ENCODE peak calls at places on chromosomes 6 and 20, in nine cellular contexts. O is psoas muscle, F is HFF-Myc, G is thoracic aorta, D is epithelial cell of esophagus, B is OCI-LY7, J is fibroblast of lung, Y is left ventricle myocardium inferior, T is endodermal cell. C is an unnamed sample.

GRCh38 chr20:47677314-47678129 is 107.8 kb downstream of the SULF2 start:
- DNase-seq in F (no peak), T (peak), O (no peak), D (peak), Y (peak), J (peak), B (peak), G (no peak), C (peak)

GRCh38 chr20:58475466-58475865 is 39.7 kb downstream of the APCDD1L start:
- DNase-seq in D (no peak), Y (no peak), F (no peak), B (no peak), G (no peak), J (no peak), O (no peak), T (peak), C (no peak)

GRCh38 chr6:38067263-38067980 is 247.9 kb downstream of the ZFAND3 start:
- DNase-seq in J (no peak), B (no peak), T (no peak), G (no peak), D (no peak), O (no peak), F (no peak), Y (no peak), C (no peak)

GRCh38 chr20:51495921-51496545 is 46.5 kb downstream of the NFATC2 start:
- DNase-seq in O (no peak), D (no peak), J (no peak), T (no peak), F (no peak), G (no peak), B (no peak), Y (no peak), C (no peak)

GRCh38 chr20:33653218-33653899 is 8.8 kb upstream of the C20orf144 start:
- DNase-seq in T (peak), Y (peak), B (peak), F (no peak), G (no peak), O (no peak), D (peak), J (peak), C (no peak)

GRCh38 chr6:150417899-150418824 is 49.4 kb downstream of the IYD start:
- DNase-seq in B (peak), G (no peak), F (peak), D (peak), O (no peak), J (peak), T (no peak), Y (no peak), C (peak)

GRCh38 chr6:63347599-63347998 is 27.8 kb upstream of the LGSN start:
- DNase-seq in B (no peak), F (peak), D (peak), O (no peak), Y (no peak), J (peak), T (no peak), G (no peak), C (no peak)

GRCh38 chr6:157554747-157555146 is 173.8 kb downstream of the ZDHHC14 start:
- DNase-seq in D (no peak), J (no peak), T (no peak), G (no peak), O (no peak), F (no peak), B (no peak), Y (no peak), C (no peak)

GRCh38 chr20:62603021-62603906 is 39.0 kb upstream of the SLCO4A1 start:
- DNase-seq in Y (peak), T (no peak), O (peak), D (peak), J (peak), F (no peak), B (peak), G (no peak), C (peak)

GRCh38 chr6:10658910-10659696 is 35.3 kb downstream of the C6orf52 start:
- DNase-seq in O (no peak), D (no peak), F (no peak), G (no peak), Y (no peak), T (no peak), J (no peak), B (no peak), C (no peak)

GRCh38 chr6:46440133-46440532 is 51.1 kb downstream of the RCAN2 start:
- DNase-seq in B (no peak), O (no peak), T (no peak), D (no peak), G (no peak), J (peak), F (no peak), Y (no peak), C (no peak)

GRCh38 chr6:133057352-133057751 is 183.8 kb upstream of the EYA4 start:
- DNase-seq in G (no peak), O (no peak), T (no peak), Y (no peak), D (no peak), B (no peak), F (no peak), J (no peak), C (no peak)

GRCh38 chr20:4060856-4061440 is 45.6 kb upstream of the RNF24 start:
- DNase-seq in O (no peak), J (no peak), F (no peak), D (no peak), B (no peak), T (no peak), G (no peak), Y (no peak), C (no peak)

GRCh38 chr20:52190437-52191131 is 995 bp downstream of the ZFP64 start:
- DNase-seq in G (no peak), T (peak), D (peak), Y (peak), B (peak), O (no peak), F (no peak), J (peak), C (peak)

GRCh38 chr20:57102160-57102559 is 164.3 kb downstream of the BMP7 start:
- DNase-seq in J (no peak), G (no peak), D (no peak), Y (no peak), B (no peak), F (no peak), T (no peak), O (no peak), C (no peak)
- H3K4me3 ChIP-seq in J (no peak), G (no peak), D (no peak), Y (no peak), B (no peak), F (no peak), T (no peak), O (no peak), C (no peak)

DNA sequence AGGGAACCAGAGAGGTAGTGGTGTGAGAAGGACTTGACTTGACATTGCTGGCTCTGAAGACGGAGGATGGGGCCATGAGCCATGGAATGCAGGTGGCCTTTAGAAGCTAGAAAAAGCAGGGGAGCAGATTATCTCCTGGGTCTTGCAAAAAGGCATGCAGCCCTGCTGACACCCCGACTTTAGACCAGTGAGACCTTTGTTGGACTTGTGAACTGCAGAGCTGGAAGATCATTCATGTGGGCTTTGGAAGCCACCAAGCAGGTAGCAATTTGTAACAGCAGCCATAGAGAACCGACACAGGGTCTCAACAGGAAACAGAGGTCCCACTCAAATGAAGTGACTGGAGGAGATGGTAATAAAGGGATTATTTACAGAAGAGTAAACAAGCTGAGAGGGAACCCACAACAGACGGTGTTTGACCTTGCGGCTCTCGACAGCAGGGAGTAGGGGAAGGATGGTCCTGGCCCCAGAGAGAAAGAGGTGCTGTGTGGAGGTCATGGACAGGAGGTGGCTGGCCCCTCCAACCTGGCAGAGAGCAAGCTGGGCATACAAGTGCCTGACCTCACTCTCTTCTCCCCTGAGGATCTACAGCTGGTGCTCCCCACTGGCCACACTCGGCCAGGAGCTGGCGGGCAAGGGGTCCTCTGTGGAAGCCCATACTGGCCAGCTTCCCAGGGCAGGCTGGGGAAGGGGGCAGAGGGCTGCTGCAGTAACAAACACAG is 43.9 kb downstream of the SLC22A23 start:
- DNase-seq in F (no peak), Y (no peak), D (no peak), J (no peak), T (no peak), G (no peak), O (no peak), B (no peak), C (no peak)
- H3K4me3 ChIP-seq in F (no peak), Y (no peak), D (no peak), J (no peak), T (peak), G (no peak), O (no peak), B (no peak), C (no peak)

DNA sequence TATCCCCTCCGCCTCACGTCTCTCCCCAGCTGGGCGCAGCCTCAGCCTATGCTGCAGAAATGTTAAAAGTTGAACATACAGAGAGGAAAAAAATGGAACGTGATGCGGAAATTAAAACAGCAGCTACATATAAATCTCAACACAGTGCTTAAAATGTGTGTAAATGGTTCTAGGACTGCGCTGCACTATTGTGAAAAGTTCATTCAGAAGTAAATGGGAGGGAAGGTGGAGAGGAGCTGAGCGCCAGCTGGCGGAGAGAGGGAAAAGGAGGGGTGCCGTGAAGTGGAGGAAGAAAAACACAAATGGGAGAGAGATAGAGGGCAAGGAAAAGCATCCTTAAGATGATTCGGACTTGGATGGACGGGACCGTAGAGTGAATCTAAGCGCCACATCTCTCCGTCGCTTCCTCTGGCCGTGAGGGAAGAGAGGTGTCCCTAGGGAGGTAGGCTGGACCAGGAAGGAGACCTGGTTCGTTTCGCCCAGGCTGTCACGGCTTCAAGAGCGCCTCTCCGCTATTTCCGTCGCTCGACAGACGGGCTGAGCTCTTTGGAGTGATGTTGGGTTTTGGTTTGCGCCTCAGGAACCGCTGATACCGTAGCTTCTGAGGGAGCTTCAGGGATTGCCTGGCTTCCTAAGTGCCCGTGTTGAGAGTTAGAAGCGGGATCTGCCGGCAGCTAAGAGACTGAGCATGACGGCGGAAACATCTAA is 113.7 kb downstream of the TRIM27 start:
- DNase-seq in O (no peak), J (no peak), D (no peak), Y (no peak), B (no peak), G (no peak), F (no peak), T (peak), C (no peak)
- H3K4me3 ChIP-seq in O (no peak), J (peak), D (peak), Y (no peak), B (no peak), G (no peak), F (peak), T (peak), C (no peak)

GRCh38 chr6:137084865-137085617 is 40.3 kb upstream of the IL20RA start:
- DNase-seq in T (no peak), G (no peak), O (no peak), J (no peak), D (no peak), B (no peak), Y (no peak), F (no peak), C (no peak)

GRCh38 chr6:137087902-137088301 is 43.1 kb upstream of the IL20RA start:
- DNase-seq in O (no peak), D (no peak), B (no peak), T (no peak), F (no peak), Y (no peak), J (no peak), G (no peak), C (no peak)

GRCh38 chr6:137089305-137089704 is 44.5 kb upstream of the IL20RA start:
- DNase-seq in F (no peak), O (no peak), G (no peak), T (no peak), Y (no peak), B (no peak), J (no peak), D (no peak), C (no peak)

GRCh38 chr6:137084090-137084489 is 39.3 kb upstream of the IL20RA start:
- DNase-seq in F (no peak), O (no peak), G (no peak), Y (no peak), B (no peak), T (no peak), D (no peak), J (no peak), C (no peak)

GRCh38 chr6:137086031-137086430 is 41.3 kb upstream of the IL20RA start:
- DNase-seq in D (no peak), O (no peak), B (no peak), G (no peak), F (no peak), T (no peak), J (no peak), Y (no peak), C (no peak)
- H3K4me3 ChIP-seq in D (no peak), O (no peak), B (no peak), G (no peak), F (no peak), T (no peak), J (no peak), Y (no peak), C (no peak)